ENCODE peak calls at places on chromosomes 16 and 17, in six cellular contexts. Z is fibroblast of mammary gland; L is kidney epithelial cell; O is left lung; N is CD4-positive, alpha-beta memory T cell; A is A549. E is an unnamed sample.

GRCh38 chr17:56807723-56808122 is 26.0 kb downstream of the C17orf67 start:
- DNase-seq in N (no peak), Z (no peak), A (no peak), O (no peak), L (no peak), E (no peak)

GRCh38 chr17:69342896-69343644 is 16.1 kb upstream of the ABCA5 start:
- DNase-seq in L (no peak), N (no peak), A (no peak), O (no peak), Z (no peak), E (no peak)

GRCh38 chr17:36705651-36706436 is 104.5 kb downstream of the MRM1 start:
- DNase-seq in A (peak), L (no peak), N (peak), O (no peak), Z (peak), E (peak)

GRCh38 chr17:55086635-55087058 is 118.1 kb downstream of the STXBP4 start:
- DNase-seq in Z (peak), A (peak), O (no peak), N (no peak), L (peak), E (no peak)

GRCh38 chr16:85435298-85435697 is 177.8 kb upstream of the GSE1 start:
- DNase-seq in N (no peak), Z (no peak), L (no peak), A (no peak), O (no peak), E (no peak)

GRCh38 chr16:14388243-14388642 is 241.8 kb downstream of the PARN start:
- DNase-seq in O (no peak), L (no peak), N (no peak), A (no peak), Z (no peak), E (no peak)

GRCh38 chr17:19703776-19704371 is 12.5 kb downstream of the SLC47A2 start:
- DNase-seq in A (no peak), Z (no peak), N (no peak), L (no peak), O (peak), E (no peak)

GRCh38 chr17:73901661-73902415 is 257.6 kb upstream of the SDK2 start:
- DNase-seq in L (no peak), A (no peak), O (peak), N (no peak), Z (peak), E (no peak)

GRCh38 chr16:22353188-22353919 is 21.1 kb downstream of the CDR2 start:
- DNase-seq in N (no peak), Z (peak), A (peak), L (no peak), O (no peak), E (no peak)

GRCh38 chr17:64216030-64216384 is 47.1 kb downstream of the TEX2 start:
- DNase-seq in A (no peak), L (no peak), N (no peak), Z (peak), O (no peak), E (no peak)

GRCh38 chr16:50298075-50298460 is 31.7 kb downstream of the ADCY7 start:
- DNase-seq in O (peak), N (no peak), Z (no peak), A (no peak), L (no peak), E (no peak)

GRCh38 chr17:82705756-82706155 is 7.3 kb upstream of the RAB40B start:
- DNase-seq in O (no peak), A (no peak), N (no peak), L (no peak), Z (no peak), E (no peak)

GRCh38 chr16:3242709-3243108 is 7.8 kb upstream of the ZNF200 start:
- DNase-seq in O (no peak), Z (no peak), A (no peak), L (no peak), N (no peak), E (no peak)

GRCh38 chr17:60959011-60959410 is 281.4 kb downstream of the BCAS3 start:
- DNase-seq in O (no peak), L (no peak), A (no peak), Z (peak), N (no peak), E (no peak)

GRCh38 chr16:84834403-84834772 is 14.6 kb downstream of the CRISPLD2 start:
- DNase-seq in O (no peak), A (no peak), N (no peak), L (no peak), Z (peak), E (no peak)

GRCh38 chr17:55254375-55254774 is 10.4 kb upstream of the HLF start:
- DNase-seq in Z (no peak), O (no peak), L (no peak), N (no peak), A (no peak), E (no peak)

GRCh38 chr16:3861808-3862451 is 18.6 kb downstream of the CREBBP start:
- DNase-seq in O (peak), A (no peak), L (no peak), N (no peak), Z (peak), E (no peak)

GRCh38 chr16:79658301-79659001 is 57.9 kb upstream of the MAF start:
- DNase-seq in A (peak), N (no peak), Z (peak), O (no peak), L (peak), E (no peak)

GRCh38 chr17:38919316-38920078 is 5.9 kb upstream of the LASP1NB start:
- DNase-seq in Z (no peak), L (no peak), N (no peak), A (no peak), O (no peak), E (no peak)

GRCh38 chr17:72699566-72699965 is 392.9 kb downstream of the SLC39A11 start:
- DNase-seq in L (no peak), A (no peak), N (no peak), Z (peak), O (no peak), E (no peak)

GRCh38 chr17:66829386-66829864 is 5.5 kb upstream of the CACNG5 start:
- DNase-seq in O (no peak), L (peak), Z (peak), A (peak), N (no peak), E (no peak)

GRCh38 chr16:31678649-31679325 is 151.1 kb downstream of the AHSP start:
- DNase-seq in A (no peak), L (no peak), N (no peak), O (no peak), Z (no peak), E (peak)

GRCh38 chr17:36899250-36900129 is 37.8 kb upstream of the LHX1 start:
- DNase-seq in A (no peak), Z (no peak), L (peak), N (no peak), O (no peak), E (no peak)

GRCh38 chr16:11914759-11915643 is 755 bp downstream of the GSPT1 start:
- DNase-seq in O (peak), L (no peak), A (peak), N (peak), Z (peak), E (peak)

GRCh38 chr17:66779186-66779585 is 55.7 kb upstream of the CACNG5 start:
- DNase-seq in Z (no peak), O (no peak), L (no peak), A (no peak), N (no peak), E (no peak)

DNA sequence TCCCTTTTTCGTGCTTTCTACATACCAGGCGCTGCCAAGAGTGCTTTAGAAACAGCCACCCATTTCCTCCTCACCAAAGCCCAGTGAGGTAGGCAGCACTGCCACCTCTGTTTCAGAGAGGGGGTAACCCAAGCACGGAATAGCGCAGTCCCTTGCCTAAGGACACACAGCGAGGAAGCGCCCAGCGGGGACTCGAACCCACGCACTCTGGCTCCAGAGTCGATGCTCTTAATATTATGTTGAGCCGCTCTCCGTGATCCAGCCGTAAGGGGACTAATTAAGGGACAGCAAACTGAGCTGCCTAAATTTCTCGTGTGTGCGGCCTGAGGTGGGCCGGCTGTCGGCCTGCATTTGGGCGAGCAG is 490 bp downstream of the CES1 start:
- DNase-seq in O (no peak), Z (no peak), A (peak), L (no peak), N (no peak), E (no peak)
- H3K4me3 ChIP-seq in O (peak), Z (no peak), A (peak), L (no peak), N (no peak), E (no peak)

GRCh38 chr17:34205401-34205800 is 49.7 kb upstream of the CCL2 start:
- DNase-seq in O (no peak), A (no peak), L (no peak), Z (no peak), N (no peak), E (no peak)
- H3K4me3 ChIP-seq in O (no peak), A (no peak), L (no peak), Z (no peak), N (no peak), E (no peak)

DNA sequence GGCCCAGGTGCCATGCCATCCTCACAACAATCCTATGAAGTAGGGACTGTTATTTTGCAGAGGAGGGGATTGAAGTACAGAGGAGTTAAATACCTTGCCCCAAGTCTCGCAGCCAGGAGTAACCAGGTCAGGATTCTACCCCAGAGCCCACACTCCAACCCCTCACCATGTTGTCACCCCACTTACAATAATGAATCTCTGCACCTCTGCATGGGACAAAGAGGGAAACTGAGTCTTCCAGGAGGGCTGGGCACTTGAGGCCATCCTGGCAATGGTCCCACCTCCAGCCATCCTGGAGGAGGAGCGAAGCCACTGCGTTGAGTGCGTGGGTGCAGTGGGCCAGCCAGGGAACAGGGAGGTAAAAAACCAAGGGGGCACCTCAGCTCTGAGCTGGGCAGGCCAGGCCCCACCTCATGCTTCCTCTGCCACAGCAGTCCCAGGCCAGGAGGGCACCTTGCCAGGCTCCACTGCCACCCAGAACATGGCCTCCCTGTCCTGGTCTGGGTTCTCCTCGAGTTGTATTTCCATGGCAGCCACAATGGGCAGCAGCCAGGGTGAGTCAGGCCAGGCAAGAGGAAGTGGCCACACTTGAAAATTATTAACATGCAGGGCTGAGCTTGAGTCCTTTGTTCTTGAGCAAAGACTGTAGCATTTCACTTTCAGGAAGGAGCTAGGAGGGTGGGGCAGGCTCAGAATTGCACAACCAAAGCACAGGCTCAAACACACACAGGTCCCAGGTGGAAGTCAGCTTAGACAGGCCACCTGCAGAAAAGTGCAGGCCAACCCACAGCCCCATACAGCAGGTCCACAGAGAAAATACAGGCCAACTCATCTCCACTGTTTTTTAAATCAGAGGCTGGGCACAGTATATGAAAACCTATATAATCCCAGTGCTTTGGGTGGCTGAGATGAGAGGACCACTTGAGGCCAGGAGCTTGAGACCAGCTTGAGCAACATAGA is 52.1 kb downstream of the CUEDC1 start:
- DNase-seq in L (peak), A (peak), N (no peak), O (peak), Z (peak), E (no peak)
- H3K4me3 ChIP-seq in L (no peak), A (no peak), N (no peak), O (no peak), Z (no peak), E (no peak)

GRCh38 chr16:282491-282890 is 473 bp upstream of the PDIA2 start:
- DNase-seq in A (no peak), O (no peak), N (no peak), L (no peak), Z (no peak), E (no peak)

GRCh38 chr16:280552-280951 is at the start of gene ARHGDIG:
- DNase-seq in Z (no peak), O (no peak), A (no peak), N (no peak), L (no peak), E (no peak)

GRCh38 chr16:281660-282249 is 1.2 kb upstream of the PDIA2 start:
- DNase-seq in Z (no peak), N (no peak), A (no peak), L (no peak), O (no peak), E (no peak)

GRCh38 chr16:280005-280421 is 378 bp upstream of the ARHGDIG start:
- DNase-seq in N (no peak), Z (no peak), L (no peak), A (no peak), O (no peak), E (no peak)

DNA sequence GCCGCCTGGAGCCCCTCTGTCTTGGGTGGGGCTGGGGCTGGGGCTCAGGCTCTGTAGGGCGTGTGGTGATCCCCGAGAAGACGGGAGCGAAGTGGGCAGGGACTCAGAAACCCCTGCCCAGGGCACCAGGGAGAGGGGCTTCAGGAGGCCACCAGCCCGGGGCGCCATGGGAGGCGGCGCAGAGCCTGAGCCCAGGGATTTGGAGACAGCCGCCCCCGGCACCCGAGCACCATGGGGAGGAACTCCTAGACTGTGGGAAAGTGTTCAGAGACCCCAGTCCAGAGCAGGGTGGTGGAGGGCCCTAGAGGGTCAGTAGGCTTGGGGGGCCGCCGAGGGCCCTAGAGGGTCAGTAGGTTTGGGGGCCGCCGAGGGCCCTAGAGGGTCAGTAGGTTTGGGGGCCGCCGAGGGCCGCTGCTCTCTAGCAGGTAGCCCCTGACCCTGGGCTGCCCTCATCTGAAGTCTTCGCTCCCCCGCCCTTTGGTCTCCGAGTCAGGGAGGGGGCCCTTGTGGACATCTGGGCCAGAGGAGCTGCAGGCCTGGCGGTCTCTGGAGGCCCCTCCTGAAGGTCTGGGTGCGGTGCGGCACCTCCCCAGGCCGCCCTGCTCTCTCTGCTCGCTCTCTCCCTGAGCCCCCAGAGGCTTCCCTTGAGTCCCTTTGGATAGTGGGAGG is 734 bp downstream of the ARHGDIG start:
- DNase-seq in N (no peak), O (no peak), Z (no peak), L (no peak), A (no peak), E (no peak)
- H3K4me3 ChIP-seq in N (no peak), O (no peak), Z (no peak), L (peak), A (peak), E (no peak)

GRCh38 chr17:47232465-47232864 is 21.2 kb upstream of the ITGB3 start:
- DNase-seq in L (no peak), Z (no peak), N (no peak), A (no peak), O (no peak), E (no peak)
- H3K4me3 ChIP-seq in L (no peak), Z (no peak), N (no peak), A (no peak), O (no peak), E (no peak)

GRCh38 chr17:8867361-8867981 is at the start of gene PIK3R6:
- DNase-seq in Z (no peak), A (no peak), L (no peak), N (no peak), O (no peak), E (no peak)
- H3K4me3 ChIP-seq in Z (no peak), A (no peak), L (no peak), N (no peak), O (peak), E (peak)

GRCh38 chr16:75249441-75249840 is 2.0 kb downstream of the BCAR1 start:
- DNase-seq in Z (no peak), N (no peak), A (no peak), L (no peak), O (no peak), E (no peak)
- H3K4me3 ChIP-seq in Z (no peak), N (no peak), A (peak), L (peak), O (peak), E (no peak)

GRCh38 chr17:31509805-31510177 is 118.3 kb downstream of the RAB11FIP4 start:
- DNase-seq in N (no peak), A (no peak), Z (no peak), L (no peak), O (no peak), E (no peak)
- H3K4me3 ChIP-seq in N (peak), A (no peak), Z (no peak), L (no peak), O (no peak), E (peak)

DNA sequence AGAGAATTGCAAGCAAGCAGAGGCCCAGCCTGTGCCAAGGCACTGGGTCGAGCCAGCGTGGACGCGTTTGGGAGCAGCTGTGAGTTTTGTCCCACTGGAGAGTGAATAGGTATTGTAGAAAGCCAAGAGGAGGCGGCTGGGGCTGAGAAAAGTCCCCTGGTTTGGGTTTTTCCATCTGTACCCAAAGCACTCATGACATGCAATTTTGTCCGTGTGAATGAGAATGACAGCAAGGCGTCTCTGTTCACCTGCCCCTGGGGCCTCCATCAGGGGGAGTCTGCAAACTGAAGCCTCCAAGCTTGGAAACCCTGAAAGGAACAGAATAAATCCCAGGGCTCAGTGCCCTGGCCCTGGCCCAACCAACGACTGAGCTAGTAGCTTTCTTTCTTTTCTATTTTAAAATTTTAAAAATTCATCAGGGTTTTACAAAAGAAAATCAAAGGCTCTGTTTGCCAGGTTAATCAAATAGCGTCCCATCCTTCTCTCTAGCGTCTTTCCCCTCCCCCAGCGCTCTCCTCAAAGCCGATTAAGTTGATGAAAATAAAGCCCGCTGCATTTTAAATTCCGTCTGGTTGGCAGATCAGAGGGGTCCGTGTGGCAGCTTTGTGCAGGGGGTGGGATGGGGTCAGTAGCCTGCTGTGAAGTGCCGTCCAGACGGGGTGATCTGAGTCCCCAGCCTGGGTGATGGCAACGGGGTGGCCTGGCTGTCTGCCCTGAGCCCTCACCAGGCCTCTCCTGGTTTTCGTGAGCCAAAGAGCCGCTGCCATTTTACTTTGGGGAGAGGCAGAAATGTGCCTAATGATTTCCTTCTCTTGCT is 171.0 kb downstream of the KATNIP start:
- DNase-seq in O (no peak), Z (no peak), A (no peak), N (no peak), L (no peak), E (no peak)
- H3K4me3 ChIP-seq in O (no peak), Z (no peak), A (no peak), N (no peak), L (no peak), E (no peak)

GRCh38 chr16:10178079-10178478 is 4.1 kb downstream of the GRIN2A start:
- DNase-seq in L (no peak), Z (no peak), A (no peak), O (no peak), N (no peak), E (no peak)

GRCh38 chr16:10182186-10182683 is at the start of gene GRIN2A:
- DNase-seq in Z (no peak), A (no peak), N (no peak), L (no peak), O (no peak), E (no peak)

GRCh38 chr16:10180771-10181163 is 1.5 kb downstream of the GRIN2A start:
- DNase-seq in L (no peak), O (peak), N (no peak), A (peak), Z (no peak), E (peak)

GRCh38 chr16:10181196-10182162 is 749 bp downstream of the GRIN2A start:
- DNase-seq in Z (peak), L (no peak), A (peak), N (peak), O (peak), E (peak)

GRCh38 chr16:10180042-10180770 is 2.0 kb downstream of the GRIN2A start:
- DNase-seq in A (no peak), L (no peak), Z (no peak), O (no peak), N (no peak), E (no peak)
- H3K4me3 ChIP-seq in A (no peak), L (no peak), Z (no peak), O (no peak), N (no peak), E (no peak)

E was measured in naive thymus-derived CD4-positive, alpha-beta T cell.